ENCODE peak calls at places on chromosome 20, in four cellular contexts. One of them, this sample, is unnamed.

GRCh38 chr20:20454850-20455627 is 87.1 kb downstream of the INSM1 start:
- DNase-seq in neuronal stem cell: no peak
- DNase-seq in IMR-90: no peak
- DNase-seq in H9: no peak
- DNase-seq in this sample: no peak

GRCh38 chr20:20150241-20150640 is 97.9 kb downstream of the CFAP61 start:
- DNase-seq in neuronal stem cell: no peak
- DNase-seq in IMR-90: no peak
- DNase-seq in H9: no peak
- DNase-seq in this sample: no peak

GRCh38 chr20:6735913-6736845 is 31.3 kb upstream of the BMP2 start:
- DNase-seq in neuronal stem cell: no peak
- DNase-seq in IMR-90: no peak
- DNase-seq in H9: no peak
- DNase-seq in this sample: peak

GRCh38 chr20:8700756-8701155 is 368.1 kb upstream of the PLCB4 start:
- DNase-seq in neuronal stem cell: no peak
- DNase-seq in IMR-90: no peak
- DNase-seq in H9: no peak
- DNase-seq in this sample: no peak

GRCh38 chr20:2692036-2692885 is at the start of gene EBF4:
- DNase-seq in neuronal stem cell: no peak
- DNase-seq in IMR-90: no peak
- DNase-seq in H9: peak
- DNase-seq in this sample: peak

GRCh38 chr20:38001173-38001875 is 31.9 kb downstream of the TTI1 start:
- DNase-seq in neuronal stem cell: no peak
- DNase-seq in IMR-90: peak
- DNase-seq in H9: no peak
- DNase-seq in this sample: no peak

GRCh38 chr20:1792274-1792673 is 102.9 kb upstream of the SIRPA start:
- DNase-seq in neuronal stem cell: no peak
- DNase-seq in IMR-90: no peak
- DNase-seq in H9: no peak
- DNase-seq in this sample: no peak

GRCh38 chr20:10194166-10194565 is 24.5 kb upstream of the SNAP25 start:
- DNase-seq in neuronal stem cell: no peak
- DNase-seq in IMR-90: no peak
- DNase-seq in H9: no peak
- DNase-seq in this sample: no peak

GRCh38 chr20:51022803-51023616 is at the start of gene KCNG1:
- DNase-seq in neuronal stem cell: peak
- DNase-seq in IMR-90: peak
- DNase-seq in H9: peak
- DNase-seq in this sample: peak

GRCh38 chr20:36856196-36856595 is 19.7 kb upstream of the TLDC2 start:
- DNase-seq in neuronal stem cell: no peak
- DNase-seq in IMR-90: no peak
- DNase-seq in H9: no peak
- DNase-seq in this sample: no peak
- H2BK15ac ChIP-seq in neuronal stem cell: no peak
- H2BK15ac ChIP-seq in IMR-90: no peak
- H2BK15ac ChIP-seq in H9: no peak
- H2BK15ac ChIP-seq in this sample: no peak

DNA sequence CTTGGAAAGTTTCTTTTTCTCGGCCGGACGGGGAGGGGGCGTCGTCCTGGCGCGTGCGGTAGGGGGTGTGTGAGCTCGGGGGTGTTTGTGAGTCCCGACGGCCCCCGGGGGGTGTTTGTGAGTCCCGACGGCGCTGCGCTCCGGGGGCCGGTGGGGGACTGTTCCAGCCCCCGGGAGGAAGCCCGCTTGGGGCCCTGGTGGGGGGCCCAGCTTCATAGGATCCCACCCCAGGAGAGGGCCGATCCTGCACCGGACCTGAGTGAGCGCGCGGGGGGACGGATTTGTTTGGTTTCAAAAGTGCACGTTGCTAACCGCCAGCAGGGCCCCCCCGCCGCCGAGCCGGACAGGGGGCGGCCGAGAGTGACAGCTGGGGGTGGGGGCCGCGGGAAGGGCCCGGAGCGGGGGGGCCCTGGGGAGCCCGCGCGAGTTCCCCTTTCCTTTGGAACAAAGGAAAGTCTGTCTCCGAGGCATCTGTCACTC is 441 bp downstream of the TGIF2 start:
- DNase-seq in neuronal stem cell: no peak
- DNase-seq in IMR-90: no peak
- DNase-seq in H9: no peak
- DNase-seq in this sample: no peak
- H2BK15ac ChIP-seq in neuronal stem cell: peak
- H2BK15ac ChIP-seq in IMR-90: no peak
- H2BK15ac ChIP-seq in H9: no peak
- H2BK15ac ChIP-seq in this sample: peak

DNA sequence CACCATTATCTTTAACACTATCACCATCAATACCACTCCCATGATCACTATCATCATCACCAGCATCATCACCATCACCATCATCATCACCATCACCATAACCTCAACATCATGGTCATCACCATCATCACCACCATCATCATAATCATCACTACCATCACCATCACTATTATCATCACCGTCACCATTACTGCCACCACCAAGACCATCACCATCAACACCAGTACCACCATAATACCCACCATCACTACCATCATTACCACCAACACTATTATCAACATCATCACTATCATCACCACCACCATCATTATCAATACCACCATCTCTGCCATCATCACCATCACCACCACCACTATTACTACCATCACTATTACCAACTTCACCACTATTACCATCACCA is 32.7 kb upstream of the CST1 start:
- DNase-seq in neuronal stem cell: no peak
- DNase-seq in IMR-90: no peak
- DNase-seq in H9: no peak
- DNase-seq in this sample: no peak
- H2BK15ac ChIP-seq in neuronal stem cell: no peak
- H2BK15ac ChIP-seq in IMR-90: no peak
- H2BK15ac ChIP-seq in H9: no peak
- H2BK15ac ChIP-seq in this sample: no peak

DNA sequence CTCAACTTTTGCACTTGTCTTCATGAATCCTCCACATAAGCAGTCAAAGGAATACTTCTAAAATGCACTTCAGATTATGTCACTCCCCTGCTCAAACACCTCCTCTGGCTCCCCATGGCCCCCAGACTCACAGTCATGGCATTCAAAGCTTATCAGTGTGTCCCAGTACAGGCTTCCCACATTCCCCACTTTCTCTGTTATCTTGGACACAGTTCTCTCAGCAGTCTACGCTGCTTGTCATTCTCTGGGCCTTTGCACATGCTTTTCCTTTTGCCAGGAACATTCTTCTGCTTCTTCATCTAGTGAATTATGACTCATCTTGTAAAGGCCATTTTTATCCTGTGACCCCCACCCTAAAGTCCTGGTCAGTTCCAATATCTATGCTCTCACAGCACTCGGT is 31.8 kb downstream of the SLC13A3 start:
- DNase-seq in neuronal stem cell: no peak
- DNase-seq in IMR-90: no peak
- DNase-seq in H9: no peak
- DNase-seq in this sample: no peak
- H2BK15ac ChIP-seq in neuronal stem cell: no peak
- H2BK15ac ChIP-seq in IMR-90: no peak
- H2BK15ac ChIP-seq in H9: no peak
- H2BK15ac ChIP-seq in this sample: no peak

GRCh38 chr20:34449674-34450592 is 66.3 kb upstream of the DYNLRB1 start:
- DNase-seq in neuronal stem cell: no peak
- DNase-seq in IMR-90: no peak
- DNase-seq in H9: no peak
- DNase-seq in this sample: no peak
- H2BK15ac ChIP-seq in neuronal stem cell: no peak
- H2BK15ac ChIP-seq in IMR-90: no peak
- H2BK15ac ChIP-seq in H9: no peak
- H2BK15ac ChIP-seq in this sample: no peak

DNA sequence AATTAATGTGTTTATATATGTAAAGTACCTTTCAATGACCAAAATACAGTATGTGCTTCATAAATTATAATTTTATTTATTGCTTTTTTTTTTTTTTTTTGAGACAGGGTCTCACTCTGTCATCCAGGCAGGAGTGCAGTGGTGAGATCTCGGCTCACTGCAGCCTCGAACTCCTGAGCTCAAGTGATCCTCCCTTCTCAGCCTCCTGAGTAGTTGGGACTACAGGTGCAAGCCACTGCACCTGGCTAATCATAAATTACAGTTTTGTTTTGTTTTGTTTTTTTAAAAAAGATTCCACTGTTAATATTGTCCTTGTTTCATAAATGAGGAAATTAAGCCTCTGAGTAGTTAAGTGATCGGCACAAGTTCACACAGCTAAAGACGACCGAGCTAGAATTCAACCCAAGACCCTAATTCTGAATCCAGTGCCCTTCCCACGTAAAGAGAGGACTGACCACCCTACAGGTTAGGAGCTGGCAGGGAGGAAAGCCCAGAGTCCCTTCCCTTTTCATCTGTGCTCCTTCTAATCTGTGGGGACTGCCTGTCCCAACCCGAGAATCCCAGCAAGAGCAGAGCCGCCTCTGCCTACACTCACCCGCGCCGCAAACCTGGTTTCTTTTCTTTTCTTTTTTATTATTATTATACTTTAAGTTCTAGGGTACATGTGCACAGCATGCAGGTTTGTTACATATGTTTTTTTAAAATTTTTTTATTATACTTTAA is 8.5 kb upstream of the GDF5 start:
- DNase-seq in neuronal stem cell: no peak
- DNase-seq in IMR-90: no peak
- DNase-seq in H9: no peak
- DNase-seq in this sample: no peak
- H2BK15ac ChIP-seq in neuronal stem cell: no peak
- H2BK15ac ChIP-seq in IMR-90: no peak
- H2BK15ac ChIP-seq in H9: no peak
- H2BK15ac ChIP-seq in this sample: no peak

GRCh38 chr20:62359491-62360121 is 7.5 kb downstream of the LAMA5 start:
- DNase-seq in neuronal stem cell: no peak
- DNase-seq in IMR-90: no peak
- DNase-seq in H9: peak
- DNase-seq in this sample: no peak

GRCh38 chr20:62362590-62362940 is 4.5 kb downstream of the LAMA5 start:
- DNase-seq in neuronal stem cell: no peak
- DNase-seq in IMR-90: no peak
- DNase-seq in H9: peak
- DNase-seq in this sample: no peak

GRCh38 chr20:62362991-62363919 is 3.9 kb downstream of the LAMA5 start:
- DNase-seq in neuronal stem cell: no peak
- DNase-seq in IMR-90: no peak
- DNase-seq in H9: peak
- DNase-seq in this sample: peak

GRCh38 chr20:62361799-62362589 is 5.1 kb downstream of the LAMA5 start:
- DNase-seq in neuronal stem cell: no peak
- DNase-seq in IMR-90: no peak
- DNase-seq in H9: peak
- DNase-seq in this sample: peak

DNA sequence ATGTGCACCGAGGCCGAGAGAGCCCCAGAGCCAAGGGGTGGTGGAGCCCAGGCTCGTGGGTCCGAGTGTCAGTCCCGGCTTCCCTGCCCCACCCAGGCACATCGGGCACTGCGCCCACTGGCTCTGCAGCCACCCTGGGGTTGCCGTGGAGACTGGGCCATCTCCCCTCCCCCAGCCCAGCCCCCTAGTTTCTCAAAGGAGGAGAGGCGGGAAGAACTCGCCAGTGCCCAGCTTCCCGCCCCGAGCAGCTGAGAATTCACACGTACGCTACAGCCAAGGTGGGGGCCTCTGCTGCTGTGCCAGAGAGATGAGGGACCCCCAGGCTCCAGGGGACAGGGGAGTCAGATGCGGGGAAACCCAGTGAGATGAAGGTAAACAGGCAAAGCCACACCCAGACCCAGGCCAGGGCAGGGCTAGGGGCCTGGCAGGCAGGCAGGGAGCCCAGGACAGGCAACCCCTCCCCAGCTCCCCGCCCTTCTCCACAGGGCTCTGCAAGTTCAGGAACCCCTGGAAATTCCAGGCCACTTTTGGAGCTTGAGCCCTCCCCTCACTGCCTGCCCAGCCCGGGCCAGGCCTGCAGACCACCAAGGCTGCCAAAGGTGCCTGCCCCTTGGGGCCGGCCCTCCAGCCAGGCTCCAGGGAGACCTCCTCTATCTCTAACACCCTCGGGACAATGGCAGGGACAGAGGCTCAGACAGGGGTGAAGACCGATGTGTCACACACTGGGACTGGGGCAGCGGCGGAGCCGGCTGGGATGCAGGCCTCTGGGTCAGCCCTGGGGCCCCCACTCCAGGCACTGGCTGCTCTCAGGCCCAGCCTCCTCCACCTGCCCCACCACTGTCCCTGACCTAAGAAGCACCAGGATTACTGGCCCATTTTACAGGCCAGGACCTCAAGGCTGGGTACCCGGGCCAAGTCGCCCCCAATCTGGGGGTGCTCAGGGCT is 6.0 kb downstream of the LAMA5 start:
- DNase-seq in neuronal stem cell: no peak
- DNase-seq in IMR-90: no peak
- DNase-seq in H9: peak
- DNase-seq in this sample: peak
- H2BK15ac ChIP-seq in neuronal stem cell: peak
- H2BK15ac ChIP-seq in IMR-90: no peak
- H2BK15ac ChIP-seq in H9: peak
- H2BK15ac ChIP-seq in this sample: no peak

GRCh38 chr20:4919047-4919704 is 82.1 kb downstream of the SLC23A2 start:
- DNase-seq in neuronal stem cell: no peak
- DNase-seq in IMR-90: no peak
- DNase-seq in H9: no peak
- DNase-seq in this sample: no peak
- H2BK15ac ChIP-seq in neuronal stem cell: no peak
- H2BK15ac ChIP-seq in IMR-90: no peak
- H2BK15ac ChIP-seq in H9: no peak
- H2BK15ac ChIP-seq in this sample: no peak

This sample was measured in mesendoderm.